ENCODE peak calls at places on chromosome 14, in nine cellular contexts. I, R, P, U, S, N, X, E and O are unnamed samples.

GRCh38 chr14:105059035-105059916 is 6.0 kb downstream of the GPR132 start:
- DNase-seq in S (no peak), P (peak), U (peak), I (no peak), E (no peak), N (no peak), X (peak), R (no peak), O (peak)

GRCh38 chr14:38646391-38646790 is 390.5 kb upstream of the CLEC14A start:
- DNase-seq in I (no peak), S (no peak), R (no peak), X (no peak), P (no peak), N (no peak), E (no peak), U (no peak), O (no peak)

GRCh38 chr14:61201171-61201570 is 80.0 kb downstream of the TMEM30B start:
- DNase-seq in U (no peak), S (no peak), X (no peak), R (no peak), N (no peak), E (no peak), P (no peak), I (no peak), O (no peak)

GRCh38 chr14:63287661-63288483 is 30.9 kb downstream of the GPHB5 start:
- DNase-seq in E (no peak), U (no peak), I (no peak), R (no peak), S (no peak), X (no peak), N (no peak), P (no peak), O (no peak)

GRCh38 chr14:21382886-21383847 is 652 bp downstream of the SUPT16H start:
- DNase-seq in I (peak), P (peak), E (peak), S (no peak), R (peak), X (peak), N (no peak), U (peak), O (peak)

GRCh38 chr14:50232276-50232642 is 881 bp upstream of the SOS2 start:
- DNase-seq in S (no peak), R (no peak), E (no peak), I (no peak), N (no peak), U (no peak), X (no peak), P (no peak), O (no peak)

GRCh38 chr14:51304428-51304827 is 64.4 kb downstream of the TMX1 start:
- DNase-seq in N (no peak), S (no peak), X (no peak), E (no peak), U (no peak), P (no peak), R (no peak), I (peak), O (no peak)

GRCh38 chr14:49401373-49401772 is 184.8 kb downstream of the RPS29 start:
- DNase-seq in E (no peak), U (no peak), S (no peak), N (no peak), X (no peak), R (no peak), P (no peak), I (no peak), O (no peak)

GRCh38 chr14:54894995-54895394 is 7.6 kb downstream of the GCH1 start:
- DNase-seq in X (no peak), R (no peak), U (no peak), N (no peak), I (peak), E (peak), S (no peak), P (no peak), O (no peak)

GRCh38 chr14:77139540-77140342 is 1.9 kb downstream of the ZDHHC22 start:
- DNase-seq in S (peak), R (no peak), E (peak), X (no peak), I (no peak), P (peak), U (peak), N (no peak), O (peak)